ENCODE peak calls at places on chromosomes 16 and 17, in five cellular contexts. A is AG10803, O is endothelial cell, L is heart left ventricle, I is lung. R is an unnamed sample.

GRCh38 chr16:12470311-12471229 is 333.1 kb downstream of the CPPED1 start:
- DNase-seq in A (no peak), O (no peak), L (peak), I (no peak), R (no peak)

GRCh38 chr16:11876306-11876705 is 25.0 kb upstream of the RSL1D1 start:
- DNase-seq in A (no peak), O (no peak), L (no peak), I (no peak), R (no peak)

GRCh38 chr16:79843145-79843544 is 242.6 kb upstream of the MAF start:
- DNase-seq in A (no peak), O (no peak), L (no peak), I (no peak), R (no peak)

GRCh38 chr16:60259956-60260355 is 1525.8 kb upstream of the GOT2 start:
- DNase-seq in A (no peak), O (no peak), L (no peak), I (no peak), R (no peak)

GRCh38 chr16:15759070-15759469 is 97.8 kb downstream of the MYH11 start:
- DNase-seq in A (no peak), O (no peak), L (no peak), I (no peak), R (no peak)

GRCh38 chr16:53518550-53519416 is 15.8 kb upstream of the AKTIP start:
- DNase-seq in A (peak), O (peak), L (peak), I (peak), R (no peak)

GRCh38 chr16:67537636-67538591 is 9.3 kb downstream of the RIPOR1 start:
- DNase-seq in A (no peak), O (peak), L (peak), I (peak), R (no peak)

GRCh38 chr16:89615596-89616090 is 2.2 kb downstream of the DPEP1 start:
- DNase-seq in A (no peak), O (no peak), L (no peak), I (no peak), R (no peak)

GRCh38 chr17:46190763-46191162 is 2.5 kb downstream of the KANSL1 start:
- DNase-seq in A (peak), O (no peak), L (no peak), I (no peak), R (no peak)

GRCh38 chr17:49984283-49984682 is 10.7 kb downstream of the DLX3 start:
- DNase-seq in A (no peak), O (no peak), L (no peak), I (no peak), R (no peak)

GRCh38 chr16:17387226-17387625 is 83.5 kb downstream of the XYLT1 start:
- DNase-seq in A (no peak), O (no peak), L (no peak), I (no peak), R (no peak)

GRCh38 chr16:89300311-89300975 is 82.9 kb downstream of the ZNF778 start:
- DNase-seq in A (peak), O (no peak), L (peak), I (peak), R (no peak)

GRCh38 chr17:74840500-74840899 is 19.2 kb downstream of the GRIN2C start:
- DNase-seq in A (no peak), O (no peak), L (no peak), I (no peak), R (no peak)

GRCh38 chr16:3590736-3591435 is 13.7 kb upstream of the NLRC3 start:
- DNase-seq in A (no peak), O (no peak), L (no peak), I (peak), R (no peak)

GRCh38 chr17:73770849-73771229 is 126.6 kb upstream of the SDK2 start:
- DNase-seq in A (no peak), O (no peak), L (no peak), I (no peak), R (no peak)

DNA sequence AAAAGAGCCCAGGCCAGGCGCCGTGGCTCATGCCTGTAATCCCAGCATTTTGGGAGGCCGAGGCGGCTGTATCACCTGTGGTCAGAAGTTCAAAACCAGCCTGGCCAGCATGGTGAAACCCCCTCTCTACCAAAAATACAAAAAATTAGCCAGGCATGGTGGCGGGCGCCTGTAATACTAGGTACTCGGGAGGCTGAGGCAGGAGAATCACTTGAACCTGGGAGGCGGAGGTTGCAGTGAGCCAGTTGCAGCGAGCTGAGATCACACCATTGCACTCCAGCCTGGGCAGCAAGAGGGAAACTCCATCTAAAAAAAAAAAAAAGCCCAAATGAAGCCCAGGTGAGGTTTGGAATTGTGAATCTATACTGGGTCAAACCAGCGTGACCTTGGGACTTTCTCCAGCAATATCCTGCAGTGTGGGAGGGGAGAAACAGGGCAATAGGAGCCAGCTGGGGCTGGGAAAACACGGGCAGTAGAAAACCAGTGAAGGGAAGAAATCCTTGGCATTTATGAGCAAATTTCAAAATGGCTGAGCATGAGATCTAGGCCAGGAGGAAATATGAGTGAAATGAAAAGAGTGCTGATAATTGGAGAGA is 8.2 kb upstream of the DHX8 start:
- DNase-seq in A (no peak), O (no peak), L (no peak), I (no peak), R (no peak)
- TF ChIP-seq CTCF in A (no peak), O (no peak), L (no peak), I (no peak), R (no peak)

DNA sequence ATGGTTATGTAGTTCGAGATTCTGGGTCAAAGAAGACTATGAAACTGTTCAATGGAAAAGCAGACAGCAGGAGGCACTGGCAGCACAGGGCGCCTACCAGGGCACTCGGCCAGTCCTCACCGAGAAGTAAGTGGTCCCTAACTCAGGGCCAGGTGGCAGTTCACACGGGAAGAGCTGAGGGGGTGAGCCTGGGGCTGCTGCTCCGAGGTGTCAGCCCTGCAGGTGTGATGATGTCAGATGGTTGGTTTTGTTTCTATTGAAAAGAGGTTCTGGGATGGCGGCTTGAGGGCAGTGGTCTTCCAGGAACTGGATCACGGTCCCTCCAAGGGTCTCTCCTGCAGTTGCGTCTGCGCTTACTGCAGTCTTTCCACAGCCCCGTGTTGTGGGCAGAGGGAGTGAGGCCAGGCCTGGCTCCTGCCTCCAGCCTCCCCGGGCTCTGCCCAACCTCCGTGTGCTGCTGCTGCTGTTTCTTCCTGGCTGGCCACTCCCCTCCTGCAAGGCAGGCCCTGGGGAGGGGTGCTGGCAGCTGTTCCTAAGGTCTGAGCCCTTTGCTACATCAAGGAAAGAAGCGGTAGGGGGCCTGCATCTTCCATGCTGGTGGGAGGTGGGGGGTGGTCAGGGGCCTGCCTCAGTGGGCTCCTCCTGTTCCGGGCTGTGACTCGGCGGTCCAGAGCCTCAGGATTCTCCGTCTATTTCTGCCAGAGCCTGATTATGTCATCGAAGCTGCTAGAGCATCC is 22.6 kb downstream of the RNF213 start:
- DNase-seq in A (no peak), O (no peak), L (no peak), I (no peak), R (no peak)
- TF ChIP-seq CTCF in A (no peak), O (no peak), L (no peak), I (no peak), R (no peak)

GRCh38 chr16:77376358-77376757 is 58.5 kb downstream of the ADAMTS18 start:
- DNase-seq in A (no peak), O (no peak), L (no peak), I (no peak), R (no peak)
- TF ChIP-seq CTCF in A (peak), O (peak), L (no peak), I (no peak), R (no peak)

GRCh38 chr17:65488665-65489064 is 72.8 kb downstream of the AXIN2 start:
- DNase-seq in A (no peak), O (no peak), L (no peak), I (no peak), R (no peak)
- TF ChIP-seq CTCF in A (no peak), O (no peak), L (no peak), I (no peak), R (no peak)

GRCh38 chr17:30299000-30299399 is 7.3 kb upstream of the BLMH start:
- DNase-seq in A (no peak), O (no peak), L (no peak), I (no peak), R (no peak)
- TF ChIP-seq CTCF in A (peak), O (no peak), L (no peak), I (no peak), R (no peak)

GRCh38 chr17:69361156-69361555 is 34.2 kb upstream of the ABCA5 start:
- DNase-seq in A (no peak), O (no peak), L (no peak), I (no peak), R (no peak)

GRCh38 chr17:69357701-69358100 is 30.8 kb upstream of the ABCA5 start:
- DNase-seq in A (no peak), O (no peak), L (no peak), I (no peak), R (no peak)

GRCh38 chr17:69363488-69364210 is 36.7 kb upstream of the ABCA5 start:
- DNase-seq in A (no peak), O (no peak), L (no peak), I (no peak), R (no peak)

GRCh38 chr17:69356625-69357024 is 29.7 kb upstream of the ABCA5 start:
- DNase-seq in A (no peak), O (no peak), L (no peak), I (no peak), R (no peak)

GRCh38 chr17:69358688-69359596 is 32.0 kb upstream of the ABCA5 start:
- DNase-seq in A (no peak), O (peak), L (no peak), I (no peak), R (no peak)
- TF ChIP-seq CTCF in A (no peak), O (peak), L (no peak), I (no peak), R (no peak)